ENCODE peak calls at places on chromosomes 12 and 14, in six cellular contexts. Q is stimulated activated CD8-positive, alpha-beta memory T cell treated with anti-CD3 and anti-CD28 coated beads, Interleukin-2, amount 100 ng/mL, for 1 hour; V is NCI-H345; G is GM04503; Y is pancreas; W is lung microvascular endothelial cell. T is an unnamed sample.

GRCh38 chr14:56760164-56760914 is 49.9 kb downstream of the OTX2 start:
- DNase-seq in Q (no peak), V (no peak), G (no peak), Y (no peak), W (no peak), T (no peak)

GRCh38 chr12:70664463-70664862 is 27.2 kb upstream of the PTPRB start:
- DNase-seq in Q (no peak), V (peak), G (no peak), Y (no peak), W (peak), T (peak)

GRCh38 chr14:92981726-92982125 is 58.8 kb downstream of the CHGA start:
- DNase-seq in Q (no peak), V (no peak), G (no peak), Y (no peak), W (no peak), T (no peak)

GRCh38 chr12:127284870-127285431 is 982.0 kb upstream of the TMEM132C start:
- DNase-seq in Q (no peak), V (no peak), G (peak), Y (no peak), W (no peak), T (no peak)

GRCh38 chr12:26647091-26647490 is 185.9 kb downstream of the ITPR2 start:
- DNase-seq in Q (no peak), V (no peak), G (no peak), Y (no peak), W (no peak), T (no peak)

GRCh38 chr14:39452680-39453079 is 20.4 kb upstream of the FBXO33 start:
- DNase-seq in Q (no peak), V (no peak), G (no peak), Y (no peak), W (no peak), T (no peak)

GRCh38 chr12:127595506-127595905 is 671.5 kb upstream of the TMEM132C start:
- DNase-seq in Q (no peak), V (no peak), G (no peak), Y (no peak), W (no peak), T (no peak)

GRCh38 chr14:51490205-51490604 is 161.5 kb upstream of the FRMD6 start:
- DNase-seq in Q (no peak), V (no peak), G (peak), Y (no peak), W (no peak), T (no peak)

GRCh38 chr12:43198608-43199007 is 353.4 kb downstream of the ADAMTS20 start:
- DNase-seq in Q (no peak), V (no peak), G (no peak), Y (no peak), W (no peak), T (no peak)

GRCh38 chr12:85281947-85282312 is 1.9 kb downstream of the ALX1 start:
- DNase-seq in Q (no peak), V (no peak), G (no peak), Y (no peak), W (no peak), T (no peak)

GRCh38 chr12:131011165-131012079 is 57.7 kb downstream of the ADGRD1 start:
- DNase-seq in Q (no peak), V (no peak), G (no peak), Y (no peak), W (no peak), T (no peak)

GRCh38 chr14:59464651-59465569 is at the start of gene GPR135:
- DNase-seq in Q (no peak), V (peak), G (no peak), Y (peak), W (peak), T (peak)

GRCh38 chr14:22850944-22851790 is 14.8 kb downstream of the MMP14 start:
- DNase-seq in Q (no peak), V (no peak), G (peak), Y (peak), W (peak), T (no peak)

GRCh38 chr14:81423504-81423903 is 23.4 kb upstream of the STON2 start:
- DNase-seq in Q (no peak), V (no peak), G (no peak), Y (no peak), W (no peak), T (no peak)

GRCh38 chr14:39016733-39017095 is 86.3 kb downstream of the SEC23A start:
- DNase-seq in Q (no peak), V (peak), G (no peak), Y (no peak), W (no peak), T (no peak)

GRCh38 chr12:51717325-51717925 is 126.4 kb downstream of the SCN8A start:
- DNase-seq in Q (no peak), V (no peak), G (no peak), Y (no peak), W (no peak), T (no peak)

GRCh38 chr14:33738481-33738880 is 212.4 kb downstream of the EGLN3 start:
- DNase-seq in Q (no peak), V (no peak), G (no peak), Y (no peak), W (no peak), T (no peak)

GRCh38 chr12:57844725-57845477 is 1.6 kb downstream of the CTDSP2 start:
- DNase-seq in Q (no peak), V (no peak), G (peak), Y (peak), W (peak), T (no peak)

GRCh38 chr12:49807991-49808580 is 20.1 kb downstream of the NCKAP5L start:
- DNase-seq in Q (no peak), V (no peak), G (no peak), Y (no peak), W (no peak), T (no peak)